ENCODE peak calls at places on chromosomes 16 and 17, in eight cellular contexts. R is stimulated activated CD4-positive, alpha-beta T cell treated with anti-CD3 and anti-CD28 coated beads, Interleukin-1b, Interleukin-23, amount 100 ng/mL, for 24 hours; T is activated T-cell treated with anti-CD3 and anti-CD28 coated beads, Interleukin-2, amount 50 U/mL, for 72 hours; C is Peyer's patch; L is tibial artery; D is left cardiac atrium; P is fibroblast of pulmonary artery; B is AG08396. Z is an unnamed sample.

GRCh38 chr16:89354325-89354724 is 136.0 kb downstream of the ANKRD11 start:
- DNase-seq in P (no peak), C (no peak), D (no peak), B (no peak), R (no peak), L (no peak), T (no peak), Z (peak)

GRCh38 chr17:71975998-71976649 is 144.7 kb upstream of the SOX9 start:
- DNase-seq in D (peak), B (peak), T (no peak), R (no peak), P (peak), L (peak), C (peak), Z (peak)

GRCh38 chr17:45225051-45225700 is 3.5 kb downstream of the FMNL1 start:
- DNase-seq in B (no peak), R (no peak), C (no peak), T (peak), D (no peak), L (peak), P (no peak), Z (no peak)

GRCh38 chr16:73048292-73049050 is 543 bp upstream of the ZFHX3 start:
- DNase-seq in R (no peak), T (no peak), C (peak), P (peak), L (peak), B (no peak), D (peak), Z (no peak)

GRCh38 chr16:79609861-79610260 is 9.3 kb upstream of the MAF start:
- DNase-seq in P (no peak), T (no peak), C (no peak), D (no peak), B (no peak), L (no peak), R (no peak), Z (no peak)

GRCh38 chr16:24858219-24859041 is 12.7 kb downstream of the SLC5A11 start:
- DNase-seq in P (peak), R (peak), D (peak), B (peak), L (no peak), T (peak), C (peak), Z (no peak)

GRCh38 chr17:34703533-34703932 is 124.2 kb downstream of the TMEM132E start:
- DNase-seq in P (peak), L (no peak), R (no peak), D (peak), T (peak), B (peak), C (no peak), Z (no peak)

GRCh38 chr16:67531247-67531646 is 2.6 kb downstream of the RIPOR1 start:
- DNase-seq in T (no peak), P (no peak), C (no peak), R (no peak), L (no peak), D (no peak), B (no peak), Z (no peak)

GRCh38 chr17:74920679-74921044 is 2.4 kb downstream of the USH1G start:
- DNase-seq in P (no peak), R (no peak), C (no peak), T (no peak), B (no peak), D (no peak), L (no peak), Z (no peak)

Z was measured in gastrocnemius medialis.